ENCODE peak calls at places on chromosomes 1 and 21, in ten cellular contexts. F is fibroblast of pulmonary artery; I is heart left ventricle; R is tibial artery; W is Peyer's patch; C is progenitor cell of endocrine pancreas; U is endothelial cell; E is activated CD8-positive, alpha-beta T cell treated with anti-CD3 and anti-CD28 coated beads for 36 hours; B is HFFc6; A is IMR-90. Y is an unnamed sample.

GRCh38 chr21:45262041-45262581 is 25.6 kb downstream of the POFUT2 start:
- DNase-seq in C (no peak), I (no peak), W (peak; percentile 44), B (no peak), U (no peak), F (no peak), E (no peak), A (no peak), R (no peak), Y (no peak)

GRCh38 chr1:236724049-236724448 is 37.8 kb downstream of the ACTN2 start:
- DNase-seq in E (no peak), B (no peak), U (no peak), F (no peak), I (no peak), W (no peak), A (no peak), R (no peak), C (no peak), Y (no peak)

GRCh38 chr1:8727809-8728213 is 89.6 kb downstream of the RERE start:
- DNase-seq in A (no peak), F (no peak), B (no peak), R (no peak), W (no peak), E (no peak), I (no peak), C (no peak), U (no peak), Y (no peak)

GRCh38 chr1:151196292-151196800 is 2.0 kb upstream of the PIP5K1A start:
- DNase-seq in A (peak; percentile 85), C (no peak), B (peak; percentile 87), W (peak; percentile 53), U (peak; percentile 45), F (peak; percentile 91), E (peak; percentile 80), I (peak; percentile 57), R (peak; percentile 76), Y (peak; percentile 50)

GRCh38 chr1:22204057-22204840 is 61.4 kb upstream of the WNT4 start:
- DNase-seq in F (no peak), C (no peak), W (no peak), E (no peak), I (no peak), R (no peak), B (no peak), A (no peak), U (no peak), Y (no peak)

GRCh38 chr1:208027861-208028260 is 116.9 kb upstream of the CD34 start:
- DNase-seq in U (no peak), W (no peak), A (no peak), C (no peak), F (no peak), R (no peak), E (no peak), I (no peak), B (no peak), Y (no peak)

GRCh38 chr1:157868664-157869063 is 27.1 kb upstream of the CD5L start:
- DNase-seq in W (no peak), I (no peak), R (no peak), F (no peak), A (no peak), E (no peak), B (no peak), C (no peak), U (no peak), Y (no peak)

GRCh38 chr21:17387030-17387617 is 125.7 kb upstream of the CXADR start:
- DNase-seq in R (no peak), I (no peak), B (peak; percentile 57), U (peak; percentile 56), E (peak; percentile 62), F (peak; percentile 80), W (no peak), A (peak; percentile 59), C (peak; percentile 14), Y (peak; percentile 46)

GRCh38 chr1:101130673-101131072 is 105.1 kb upstream of the DPH5 start:
- DNase-seq in F (peak; percentile 36), W (no peak), I (no peak), C (no peak), B (peak; percentile 52), U (no peak), E (no peak), R (no peak), A (peak; percentile 40), Y (no peak)

GRCh38 chr1:221868894-221869293 is 127.0 kb upstream of the DUSP10 start:
- DNase-seq in U (no peak), R (no peak), W (no peak), B (peak; percentile 85), C (no peak), A (peak; percentile 87), I (no peak), E (no peak), F (peak; percentile 70), Y (no peak)

GRCh38 chr1:160061376-160062100 is 8.4 kb downstream of the KCNJ10 start:
- DNase-seq in I (no peak), F (no peak), R (no peak), W (no peak), B (no peak), A (no peak), E (no peak), U (no peak), C (no peak), Y (peak; percentile 7)

GRCh38 chr1:233379869-233380438 is 52.4 kb downstream of the MAP3K21 start:
- DNase-seq in F (no peak), E (no peak), U (no peak), B (no peak), A (no peak), R (no peak), W (no peak), C (no peak), I (no peak), Y (peak; percentile 18)

GRCh38 chr1:215198021-215198420 is 115.5 kb downstream of the KCNK2 start:
- DNase-seq in C (no peak), B (no peak), E (no peak), R (no peak), F (no peak), A (no peak), I (no peak), W (no peak), U (no peak), Y (no peak)

GRCh38 chr1:85451236-85451830 is 13.6 kb downstream of the DDAH1 start:
- DNase-seq in U (no peak), I (no peak), F (no peak), A (no peak), C (no peak), R (no peak), W (no peak), E (no peak), B (no peak), Y (no peak)

GRCh38 chr1:94327001-94327685 is 89.8 kb upstream of the ARHGAP29 start:
- DNase-seq in B (no peak), R (peak; percentile 60), C (no peak), F (peak; percentile 71), A (peak; percentile 41), I (peak; percentile 80), W (no peak), U (peak; percentile 82), E (peak; percentile 23), Y (no peak)

GRCh38 chr1:209076688-209077087 is 506.8 kb upstream of the CAMK1G start:
- DNase-seq in C (no peak), E (no peak), B (no peak), U (no peak), R (no peak), I (no peak), F (no peak), A (no peak), W (no peak), Y (peak; percentile 21)
- TF ChIP-seq CTCF in C (peak; percentile 9), E (no peak), B (peak; percentile 33), U (no peak), R (no peak), I (no peak), F (no peak), A (no peak), W (no peak), Y (peak; percentile 65)

GRCh38 chr1:117930173-117930447 is 571 bp downstream of the WDR3 start:
- DNase-seq in F (no peak), E (no peak), W (no peak), R (no peak), U (no peak), I (no peak), B (no peak), C (no peak), A (no peak), Y (no peak)
- TF ChIP-seq CTCF in F (no peak), E (no peak), W (no peak), R (no peak), U (no peak), I (no peak), B (no peak), C (no peak), A (no peak), Y (no peak)

GRCh38 chr1:162560303-162561036 is 1.1 kb upstream of the UAP1 start:
- DNase-seq in F (peak; percentile 22), R (no peak), C (no peak), U (no peak), B (no peak), A (no peak), E (peak; percentile 36), I (no peak), W (no peak), Y (no peak)
- TF ChIP-seq CTCF in F (no peak), R (no peak), C (no peak), U (no peak), B (no peak), A (no peak), E (no peak), I (no peak), W (no peak), Y (no peak)

GRCh38 chr1:230494514-230494913 is 68.4 kb upstream of the PGBD5 start:
- DNase-seq in I (no peak), C (no peak), R (no peak), U (no peak), A (no peak), B (no peak), W (no peak), E (no peak), F (no peak), Y (no peak)

GRCh38 chr1:230494026-230494425 is 67.9 kb upstream of the PGBD5 start:
- DNase-seq in I (no peak), C (no peak), R (no peak), F (no peak), E (no peak), U (no peak), W (no peak), A (no peak), B (no peak), Y (no peak)

GRCh38 chr1:230495021-230495550 is 69.0 kb upstream of the PGBD5 start:
- DNase-seq in E (no peak), U (no peak), B (no peak), W (no peak), I (no peak), A (no peak), F (no peak), R (no peak), C (no peak), Y (no peak)

GRCh38 chr1:230493264-230493663 is 67.1 kb upstream of the PGBD5 start:
- DNase-seq in A (no peak), R (no peak), U (no peak), F (no peak), B (no peak), W (no peak), C (no peak), E (no peak), I (no peak), Y (no peak)

DNA sequence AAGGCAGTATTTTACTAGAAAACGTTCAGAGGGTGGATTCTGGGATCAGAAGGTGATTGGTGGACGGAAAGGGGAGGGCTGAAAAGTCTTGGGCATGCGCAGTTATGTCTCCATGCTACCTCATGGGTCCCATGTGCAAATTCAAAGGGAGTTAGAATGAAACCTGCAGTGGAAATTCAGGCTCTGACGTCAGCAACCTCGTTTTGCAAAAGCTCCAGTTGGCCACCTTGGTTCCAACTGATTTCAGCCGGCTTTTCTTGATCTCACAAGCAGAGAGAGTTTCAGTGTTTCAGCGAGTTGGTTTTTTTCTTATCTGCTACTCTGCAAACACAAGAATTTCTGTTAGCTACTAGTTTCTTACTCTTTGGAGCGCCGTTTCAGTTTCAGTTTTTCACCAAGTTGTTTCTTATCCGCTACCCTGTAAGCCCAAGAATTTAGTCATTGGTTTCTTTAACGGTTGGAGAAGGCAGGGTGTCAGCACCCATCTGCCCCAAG is 69.8 kb upstream of the PGBD5 start:
- DNase-seq in C (no peak), B (no peak), A (no peak), R (no peak), I (no peak), E (peak; percentile 7), U (no peak), F (peak; percentile 17), W (no peak), Y (no peak)
- TF ChIP-seq CTCF in C (no peak), B (no peak), A (no peak), R (no peak), I (no peak), E (no peak), U (no peak), F (no peak), W (no peak), Y (no peak)

Y was measured in GM13977.